ENCODE peak calls at places on chromosome 3, in five cellular contexts. H is activated effector memory CD4-positive, alpha-beta T cell treated with Interleukin-2 at 50 U/mL for 16 hours; O is NCI-H510A treated with DMSO at 0.1 percent for 48 hours; M is body of pancreas; P is stimulated activated naive CD8-positive, alpha-beta T cell treated with anti-CD3 and anti-CD28 coated beads, Interleukin-15, Interleukin-2, amounts not matched to agents 100 U/mL and 50 U/mL, for 24 hours. U is an unnamed sample.

GRCh38 chr3:6444888-6445658 is 415.8 kb upstream of the GRM7 start:
- DNase-seq in H (no peak), O (no peak), M (no peak), P (no peak), U (no peak)

GRCh38 chr3:62605413-62606068 is 232.2 kb upstream of the FEZF2 start:
- DNase-seq in H (no peak), O (no peak), M (no peak), P (no peak), U (no peak)

GRCh38 chr3:148262980-148263379 is 434.7 kb upstream of the AGTR1 start:
- DNase-seq in H (no peak), O (no peak), M (no peak), P (no peak), U (peak; percentile 8)

GRCh38 chr3:119437852-119438251 is 25.6 kb downstream of the TMEM39A start:
- DNase-seq in H (no peak), O (no peak), M (no peak), P (no peak), U (no peak)

GRCh38 chr3:141393151-141394076 is 25.1 kb downstream of the ZBTB38 start:
- DNase-seq in H (no peak), O (no peak), M (no peak), P (no peak), U (no peak)

GRCh38 chr3:39095778-39096177 is 11.6 kb downstream of the GORASP1 start:
- DNase-seq in H (no peak), O (no peak), M (no peak), P (no peak), U (no peak)

GRCh38 chr3:177525987-177526712 is 328.9 kb upstream of the TBL1XR1 start:
- DNase-seq in H (no peak), O (peak; percentile 36), M (peak; percentile 37), P (no peak), U (no peak)

GRCh38 chr3:124700880-124701684 is 29.2 kb upstream of the UMPS start:
- DNase-seq in H (no peak), O (no peak), M (no peak), P (no peak), U (peak; percentile 86)

GRCh38 chr3:159839561-159840379 is 148.9 kb upstream of the IL12A start:
- DNase-seq in H (no peak), O (no peak), M (no peak), P (peak; percentile 12), U (peak; percentile 32)

GRCh38 chr3:183551930-183552329 is 3.6 kb downstream of the KLHL6 start:
- DNase-seq in H (no peak), O (no peak), M (no peak), P (peak; percentile 32), U (no peak)

GRCh38 chr3:194579091-194579606 is 54.1 kb downstream of the TMEM44 start:
- DNase-seq in H (no peak), O (no peak), M (no peak), P (no peak), U (peak; percentile 55)

GRCh38 chr3:192727032-192727847 is at the start of gene FGF12:
- DNase-seq in H (no peak), O (peak; percentile 90), M (peak; percentile 69), P (peak; percentile 3), U (peak; percentile 89)

GRCh38 chr3:71305246-71306206 is 278.0 kb downstream of the FOXP1 start:
- DNase-seq in H (no peak), O (peak; percentile 49), M (peak; percentile 20), P (peak; percentile 50), U (peak; percentile 49)

GRCh38 chr3:69364354-69364753 is 21.5 kb downstream of the FRMD4B start:
- DNase-seq in H (no peak), O (no peak), M (no peak), P (no peak), U (no peak)

GRCh38 chr3:58180099-58180880 is 30.5 kb downstream of the DNASE1L3 start:
- DNase-seq in H (no peak), O (no peak), M (no peak), P (no peak), U (no peak)